ENCODE peak calls at places on chromosome 14, in ten cellular contexts. C is GM23248, V is endothelial cell of umbilical vein, P is mesenchymal stem cell, Y is hepatocyte, M is fibroblast of lung, Q is H9, E is IMR-90, T is astrocyte, X is MM.1S. K is an unnamed sample.

GRCh38 chr14:69877492-69877891 is 1.7 kb upstream of the SMOC1 start:
- DNase-seq in C (peak; percentile 46), V (peak; percentile 33), P (no peak), Y (peak; percentile 41), M (peak; percentile 72), Q (no peak), E (peak; percentile 74), T (no peak), X (peak; percentile 37), K (peak; percentile 6)

GRCh38 chr14:76101980-76102379 is 49.7 kb upstream of the GPATCH2L start:
- DNase-seq in C (no peak), V (no peak), P (no peak), Y (no peak), M (no peak), Q (no peak), E (no peak), T (no peak), X (no peak), K (no peak)

GRCh38 chr14:104604461-104605449 is at the start of gene TMEM179:
- DNase-seq in C (peak; percentile 35), V (peak; percentile 14), P (peak; percentile 9), Y (peak; percentile 85), M (no peak), Q (peak; percentile 76), E (peak; percentile 4), T (no peak), X (no peak), K (no peak)

GRCh38 chr14:48792376-48793024 is 793.7 kb downstream of the RPS29 start:
- DNase-seq in C (no peak), V (no peak), P (peak; percentile 38), Y (peak; percentile 25), M (no peak), Q (peak; percentile 33), E (peak; percentile 29), T (no peak), X (peak; percentile 7), K (no peak)

GRCh38 chr14:102675396-102675795 is 82.9 kb downstream of the RCOR1 start:
- DNase-seq in C (no peak), V (no peak), P (no peak), Y (no peak), M (no peak), Q (no peak), E (no peak), T (peak; percentile 36), X (no peak), K (no peak)

GRCh38 chr14:64727551-64728071 is 23.4 kb downstream of the PLEKHG3 start:
- DNase-seq in C (no peak), V (no peak), P (no peak), Y (no peak), M (no peak), Q (no peak), E (no peak), T (no peak), X (no peak), K (no peak)

GRCh38 chr14:104149617-104150141 is 11.3 kb downstream of the KIF26A start:
- DNase-seq in C (peak; percentile 26), V (peak; percentile 64), P (peak; percentile 91), Y (peak; percentile 69), M (no peak), Q (peak; percentile 89), E (no peak), T (peak; percentile 3), X (no peak), K (no peak)

GRCh38 chr14:57182760-57183503 is 85.8 kb downstream of the EXOC5 start:
- DNase-seq in C (peak; percentile 40), V (no peak), P (peak; percentile 29), Y (peak; percentile 18), M (peak; percentile 10), Q (peak; percentile 35), E (peak; percentile 2), T (no peak), X (no peak), K (peak; percentile 10)

GRCh38 chr14:75702606-75703261 is 41.7 kb downstream of the TTLL5 start:
- DNase-seq in C (peak; percentile 33), V (no peak), P (no peak), Y (no peak), M (peak; percentile 19), Q (no peak), E (peak; percentile 18), T (peak; percentile 82), X (no peak), K (no peak)

GRCh38 chr14:80764921-80765507 is 176.5 kb downstream of the CEP128 start:
- DNase-seq in C (no peak), V (no peak), P (no peak), Y (no peak), M (no peak), Q (no peak), E (no peak), T (no peak), X (no peak), K (no peak)
- H3K4me2 ChIP-seq in C (no peak overlapping the region), V (no peak overlapping the region), P (no peak overlapping the region), Y (no peak overlapping the region), M (no peak overlapping the region), Q (no peak overlapping the region), E (no peak overlapping the region), T (no peak overlapping the region), X (no peak overlapping the region), K (no peak overlapping the region)

DNA sequence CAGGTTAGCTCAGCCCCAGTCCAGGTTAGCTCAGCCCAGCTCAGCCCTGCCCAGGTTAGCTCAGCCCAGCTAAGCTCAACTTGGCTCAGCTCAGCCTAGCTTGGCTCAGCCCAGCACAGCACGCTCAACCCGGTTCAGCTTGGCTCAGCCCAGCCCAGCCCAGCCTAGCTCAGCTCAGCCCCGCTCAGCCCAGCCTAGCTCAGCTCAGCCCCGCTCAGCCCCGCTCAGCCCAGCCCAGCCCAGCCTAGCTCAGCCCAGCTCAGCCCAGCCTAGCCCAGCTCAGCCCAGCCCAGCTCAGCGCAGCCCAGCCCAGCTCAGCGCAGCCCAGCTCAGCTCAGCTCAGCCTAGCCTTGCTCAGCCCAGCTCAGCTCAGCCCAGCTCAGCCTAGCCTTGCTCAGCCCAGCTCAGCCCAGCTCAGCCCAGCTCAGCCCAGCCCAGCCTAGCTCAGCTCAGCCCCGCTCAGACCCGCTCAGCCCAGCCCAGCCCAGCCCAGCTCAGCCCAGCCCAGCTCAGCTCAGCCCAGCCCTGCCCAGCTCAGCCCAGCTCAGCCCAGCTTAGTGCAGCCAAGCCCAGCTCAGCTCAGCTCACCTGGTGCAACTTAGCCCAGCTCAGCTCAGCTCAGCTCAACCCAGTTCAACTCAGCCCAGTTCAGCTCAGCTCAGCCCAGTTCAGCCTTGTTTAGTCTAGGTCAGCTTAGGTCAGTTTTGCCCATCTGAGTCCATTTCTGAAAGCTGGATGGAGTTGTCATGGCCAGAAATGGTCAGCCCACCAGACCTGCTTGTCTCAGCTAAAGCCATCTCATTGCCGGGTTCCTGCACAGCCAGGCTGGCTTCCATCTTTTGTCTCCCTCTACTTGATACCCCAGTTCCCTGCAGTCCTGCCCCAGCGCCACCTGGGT is 333.6 kb downstream of the TMEM121 start:
- DNase-seq in C (no peak), V (no peak), P (no peak), Y (no peak), M (no peak), Q (no peak), E (no peak), T (no peak), X (peak; percentile 19), K (peak; percentile 58)
- H3K9me3 ChIP-seq in C (no peaks in the 10 kb centered on the region), V (peaks cover 13% of the 10 kb centered on the region), P (no peaks in the 10 kb centered on the region), Y (no peaks in the 10 kb centered on the region), M (no peaks in the 10 kb centered on the region), Q (peaks cover 88% of the 10 kb centered on the region), E (peaks cover 75% of the 10 kb centered on the region), T (peaks cover 13% of the 10 kb centered on the region), X (no peaks in the 10 kb centered on the region), K (no peaks in the 10 kb centered on the region)

GRCh38 chr14:85313801-85314207 is 216.1 kb upstream of the FLRT2 start:
- DNase-seq in C (peak; percentile 36), V (peak; percentile 32), P (peak; percentile 83), Y (no peak), M (peak; percentile 36), Q (no peak), E (peak; percentile 57), T (peak; percentile 77), X (no peak), K (no peak)

GRCh38 chr14:85315891-85316290 is 214.1 kb upstream of the FLRT2 start:
- DNase-seq in C (peak; percentile 20), V (no peak), P (no peak), Y (no peak), M (no peak), Q (no peak), E (no peak), T (no peak), X (no peak), K (no peak)

GRCh38 chr14:85317491-85318021 is 212.4 kb upstream of the FLRT2 start:
- DNase-seq in C (peak; percentile 81), V (no peak), P (no peak), Y (no peak), M (no peak), Q (no peak), E (peak; percentile 26), T (peak; percentile 62), X (no peak), K (no peak)

GRCh38 chr14:85316701-85317100 is 213.2 kb upstream of the FLRT2 start:
- DNase-seq in C (peak; percentile 80), V (no peak), P (peak; percentile 81), Y (no peak), M (peak; percentile 12), Q (no peak), E (peak; percentile 15), T (peak; percentile 17), X (no peak), K (no peak)

GRCh38 chr14:85315290-85315689 is 214.7 kb upstream of the FLRT2 start:
- DNase-seq in C (no peak), V (no peak), P (peak; percentile 12), Y (no peak), M (no peak), Q (no peak), E (no peak), T (no peak), X (no peak), K (no peak)
- H3K4me2 ChIP-seq in C (no peak overlapping the region), V (no peak overlapping the region), P (no peak overlapping the region), Y (no peak overlapping the region), M (no peak overlapping the region), Q (no peak overlapping the region), E (no peak overlapping the region), T (no peak overlapping the region), X (no peak overlapping the region), K (no peak overlapping the region)

GRCh38 chr14:106811167-106811566 is 1284.8 kb downstream of the TMEM121 start:
- DNase-seq in C (no peak), V (no peak), P (no peak), Y (no peak), M (no peak), Q (no peak), E (no peak), T (no peak), X (no peak), K (no peak)

GRCh38 chr14:106813477-106813823 is 1287.1 kb downstream of the TMEM121 start:
- DNase-seq in C (no peak), V (no peak), P (no peak), Y (no peak), M (no peak), Q (no peak), E (no peak), T (no peak), X (no peak), K (no peak)

GRCh38 chr14:106808907-106809306 is 1282.5 kb downstream of the TMEM121 start:
- DNase-seq in C (no peak), V (no peak), P (no peak), Y (no peak), M (no peak), Q (no peak), E (no peak), T (no peak), X (no peak), K (no peak)

GRCh38 chr14:106809615-106810014 is 1283.2 kb downstream of the TMEM121 start:
- DNase-seq in C (no peak), V (no peak), P (no peak), Y (no peak), M (no peak), Q (no peak), E (no peak), T (no peak), X (no peak), K (no peak)

GRCh38 chr14:106812788-106813476 is 1286.5 kb downstream of the TMEM121 start:
- DNase-seq in C (no peak), V (no peak), P (no peak), Y (no peak), M (no peak), Q (no peak), E (no peak), T (no peak), X (no peak), K (no peak)
- H3K9me3 ChIP-seq in C (no peaks in the 10 kb centered on the region), V (peaks cover 3% of the 10 kb centered on the region), P (no peaks in the 10 kb centered on the region), Y (peaks cover 14% of the 10 kb centered on the region), M (no peaks in the 10 kb centered on the region), Q (peaks cover 77% of the 10 kb centered on the region), E (peaks cover 17% of the 10 kb centered on the region), T (peaks cover 3% of the 10 kb centered on the region), X (no peaks in the 10 kb centered on the region), K (no peaks in the 10 kb centered on the region)